ENCODE peak calls at places on chromosomes 2 and 18, in six cellular contexts. I, A, P, G, K and O are unnamed samples.

GRCh38 chr2:226443112-226443511 is 356.5 kb downstream of the IRS1 start:
- DNase-seq in A (no peak), G (no peak), I (no peak), P (no peak), K (no peak), O (no peak)

GRCh38 chr2:18559531-18559930 is 922 bp downstream of the RDH14 start:
- DNase-seq in P (no peak), A (no peak), I (no peak), K (no peak), G (peak; percentile 46), O (peak; percentile 22)

GRCh38 chr18:36469471-36469870 is 172.0 kb downstream of the FHOD3 start:
- DNase-seq in P (no peak), K (no peak), G (no peak), A (peak; percentile 44), I (no peak), O (no peak)

GRCh38 chr2:136291871-136292270 is 173.9 kb upstream of the CXCR4 start:
- DNase-seq in G (no peak), I (no peak), K (no peak), P (no peak), A (no peak), O (no peak)

GRCh38 chr18:59917422-59917821 is 17.6 kb downstream of the PMAIP1 start:
- DNase-seq in P (no peak), G (no peak), K (no peak), I (no peak), A (no peak), O (no peak)

GRCh38 chr18:48802543-48803428 is 148.0 kb downstream of the SMAD7 start:
- DNase-seq in A (no peak), G (no peak), I (no peak), K (no peak), P (no peak), O (peak; percentile 18)

GRCh38 chr18:75502286-75502685 is 74.8 kb upstream of the SMIM21 start:
- DNase-seq in A (no peak), K (no peak), I (no peak), P (no peak), G (no peak), O (no peak)

GRCh38 chr2:7180641-7181370 is 263.6 kb downstream of the RNF144A start:
- DNase-seq in K (no peak), P (no peak), G (no peak), I (peak; percentile 47), A (no peak), O (no peak)

GRCh38 chr2:137023205-137023604 is 257.9 kb downstream of the THSD7B start:
- DNase-seq in I (no peak), A (no peak), P (no peak), K (no peak), G (no peak), O (no peak)

GRCh38 chr2:223669453-223670225 is 67.5 kb upstream of the SCG2 start:
- DNase-seq in K (no peak), G (no peak), P (no peak), A (no peak), I (no peak), O (no peak)

GRCh38 chr2:44155577-44156446 is 12.9 kb upstream of the PPM1B start:
- DNase-seq in A (no peak), P (no peak), G (no peak), I (no peak), K (no peak), O (no peak)

GRCh38 chr2:197575987-197576386 is 60.1 kb downstream of the MOB4 start:
- DNase-seq in G (no peak), P (no peak), A (no peak), K (no peak), I (no peak), O (no peak)

GRCh38 chr2:57821085-57821484 is 225.5 kb upstream of the VRK2 start:
- DNase-seq in K (no peak), P (no peak), I (no peak), A (no peak), G (no peak), O (no peak)

GRCh38 chr2:167548396-167548795 is 660.1 kb downstream of the XIRP2 start:
- DNase-seq in K (no peak), P (no peak), G (no peak), A (no peak), I (no peak), O (no peak)

GRCh38 chr2:241209271-241209670 is 20.8 kb downstream of the ANO7 start:
- DNase-seq in P (no peak), A (no peak), K (no peak), G (no peak), I (no peak), O (no peak)

GRCh38 chr2:214014551-214015230 is 396.2 kb upstream of the VWC2L start:
- DNase-seq in P (no peak), G (no peak), K (no peak), I (no peak), A (no peak), O (no peak)

GRCh38 chr18:33581816-33582215 is 3.8 kb downstream of the ASXL3 start:
- DNase-seq in I (no peak), P (no peak), G (no peak), K (no peak), A (no peak), O (no peak)

GRCh38 chr2:4903676-4904348 is 788.4 kb upstream of the SOX11 start:
- DNase-seq in A (peak; percentile 31), P (no peak), I (no peak), K (no peak), G (no peak), O (no peak)

GRCh38 chr2:147578529-147578928 is 266.3 kb upstream of the ACVR2A start:
- DNase-seq in A (no peak), P (no peak), G (no peak), K (no peak), I (no peak), O (no peak)

GRCh38 chr2:222907048-222907447 is 46.2 kb downstream of the ACSL3 start:
- DNase-seq in A (no peak), I (no peak), G (no peak), K (no peak), P (no peak), O (no peak)

GRCh38 chr2:68487773-68488355 is 20.5 kb downstream of the APLF start:
- DNase-seq in I (peak; percentile 21), G (no peak), K (no peak), P (no peak), A (no peak), O (no peak)

GRCh38 chr18:10544093-10544748 is 18.4 kb downstream of the NAPG start:
- DNase-seq in P (no peak), I (no peak), G (no peak), K (no peak), A (peak; percentile 36), O (no peak)

GRCh38 chr18:31217038-31217437 is 54.4 kb upstream of the DSC1 start:
- DNase-seq in K (no peak), P (no peak), A (no peak), I (no peak), G (no peak), O (no peak)

GRCh38 chr18:567119-567518 is 13.1 kb upstream of the CETN1 start:
- DNase-seq in K (no peak), I (no peak), G (no peak), A (no peak), P (no peak), O (no peak)

GRCh38 chr2:98479959-98480524 is 35.4 kb downstream of the INPP4A start:
- DNase-seq in P (peak; percentile 69), K (no peak), I (no peak), G (no peak), A (peak; percentile 76), O (no peak)

DNA sequence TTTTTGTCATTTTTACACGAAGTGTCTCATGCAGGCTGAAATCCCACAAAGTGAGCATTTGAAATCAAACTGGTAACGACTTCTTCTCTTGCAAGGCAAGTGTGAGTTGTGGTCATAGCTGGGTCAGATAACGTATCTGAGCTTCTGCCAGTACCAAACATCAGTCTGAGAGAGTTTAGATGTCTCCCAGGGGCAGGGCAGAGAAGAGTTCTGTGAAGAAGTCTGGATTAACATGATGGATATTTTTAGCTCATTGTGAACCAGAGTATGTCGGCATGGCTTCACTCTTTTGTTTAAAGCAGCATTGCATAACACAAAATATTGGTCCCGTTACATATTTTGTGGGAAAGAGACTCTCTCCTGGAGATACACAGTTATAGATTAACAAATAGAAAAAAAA is 655.5 kb upstream of the KLHL29 start:
- DNase-seq in A (no peak), P (no peak), I (no peak), K (no peak), G (no peak), O (no peak)
- H3K9me3 ChIP-seq in A (peaks cover 28% of the 10 kb centered on the region), P (no peaks in the 10 kb centered on the region), I (no peaks in the 10 kb centered on the region), K (no peaks in the 10 kb centered on the region), G (no peaks in the 10 kb centered on the region), O (no peaks in the 10 kb centered on the region)

DNA sequence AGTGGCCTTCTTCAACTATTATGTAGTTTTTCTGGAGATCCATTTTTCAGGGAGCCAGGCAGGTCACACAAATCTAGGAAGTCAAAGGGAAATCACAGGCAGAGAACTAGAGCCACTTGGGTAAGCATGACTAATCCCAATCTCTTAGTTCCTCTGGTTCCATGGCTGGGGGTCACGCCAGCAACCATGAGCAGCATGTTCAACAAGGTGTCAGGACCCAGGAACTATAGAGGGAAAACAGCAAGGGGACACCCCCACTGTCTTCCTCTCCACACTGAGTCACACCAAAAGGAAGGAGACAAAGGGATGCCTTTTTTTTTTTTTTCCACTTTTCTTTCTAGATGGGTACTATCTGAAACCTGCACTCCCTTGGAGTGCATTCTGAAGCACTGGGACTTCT is 250.9 kb downstream of the OTX1 start:
- DNase-seq in P (no peak), G (no peak), I (no peak), K (no peak), A (no peak), O (no peak)
- H3K9me3 ChIP-seq in P (peaks cover 17% of the 10 kb centered on the region), G (no peaks in the 10 kb centered on the region), I (peaks cover 40% of the 10 kb centered on the region), K (peaks cover 2% of the 10 kb centered on the region), A (peaks cover 70% of the 10 kb centered on the region), O (no peaks in the 10 kb centered on the region)

GRCh38 chr18:9495916-9496540 is 20.7 kb downstream of the RALBP1 start:
- DNase-seq in G (no peak), A (no peak), K (no peak), I (no peak), P (no peak), O (no peak)

GRCh38 chr18:9494778-9495302 is 19.5 kb downstream of the RALBP1 start:
- DNase-seq in G (no peak), A (no peak), P (no peak), I (no peak), K (no peak), O (no peak)

GRCh38 chr18:9495465-9495864 is 20.2 kb downstream of the RALBP1 start:
- DNase-seq in G (no peak), K (no peak), I (no peak), P (no peak), A (no peak), O (no peak)
- H3K9me3 ChIP-seq in G (no peaks in the 10 kb centered on the region), K (no peaks in the 10 kb centered on the region), I (no peaks in the 10 kb centered on the region), P (no peaks in the 10 kb centered on the region), A (no peaks in the 10 kb centered on the region), O (no peaks in the 10 kb centered on the region)

GRCh38 chr2:89775885-89776284 is 1084.4 kb downstream of the RPIA start:
- DNase-seq in P (no peak), G (no peak), A (no peak), K (no peak), I (no peak), O (no peak)
- H3K9me3 ChIP-seq in P (peaks cover 37% of the 10 kb centered on the region), G (no peaks in the 10 kb centered on the region), A (peaks cover 99% of the 10 kb centered on the region), K (peaks cover 3% of the 10 kb centered on the region), I (peaks cover 23% of the 10 kb centered on the region), O (peaks cover 22% of the 10 kb centered on the region)

DNA sequence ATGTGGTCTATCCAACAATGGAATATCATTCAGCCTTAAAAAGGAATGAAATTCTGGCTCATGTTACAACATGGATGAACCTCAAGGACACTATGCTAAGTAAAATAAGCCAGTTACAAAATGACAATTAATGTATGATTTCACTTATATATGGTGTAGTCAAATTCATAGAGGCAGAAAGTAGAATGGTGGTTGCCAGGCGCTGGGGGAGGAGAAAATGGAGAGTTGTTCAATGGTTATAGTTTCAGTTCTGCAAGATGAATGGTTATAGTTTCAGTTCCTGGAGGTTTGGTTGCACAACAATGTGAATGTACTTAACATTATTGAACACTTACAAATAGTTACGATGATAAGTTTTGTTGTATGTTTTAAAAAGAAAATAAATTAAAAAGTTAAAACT is 79.2 kb upstream of the IL1R2 start:
- DNase-seq in K (no peak), G (no peak), P (no peak), I (no peak), A (no peak), O (no peak)
- H3K9me3 ChIP-seq in K (no peaks in the 10 kb centered on the region), G (no peaks in the 10 kb centered on the region), P (no peaks in the 10 kb centered on the region), I (peaks cover 26% of the 10 kb centered on the region), A (peaks cover 32% of the 10 kb centered on the region), O (no peaks in the 10 kb centered on the region)